ENCODE peak calls at places on chromosomes 1 and 21, in four cellular contexts. Y, R, T and L are unnamed samples.

GRCh38 chr1:38858833-38859560 is 575 bp downstream of the RRAGC start:
- DNase-seq in R (peak), Y (peak), T (no peak), L (peak)

GRCh38 chr1:47514229-47514628 is 76.4 kb downstream of the FOXD2 start:
- DNase-seq in Y (no peak), T (no peak), R (no peak), L (no peak)

GRCh38 chr1:90534669-90535379 is 182.3 kb downstream of the BARHL2 start:
- DNase-seq in T (no peak), R (no peak), Y (no peak), L (no peak)

GRCh38 chr1:29482064-29482463 is 245.7 kb downstream of the PTPRU start:
- DNase-seq in Y (no peak), R (no peak), T (no peak), L (no peak)

GRCh38 chr1:214476229-214476957 is 75.0 kb downstream of the PTPN14 start:
- DNase-seq in Y (no peak), T (no peak), R (no peak), L (peak)

GRCh38 chr1:180863158-180863775 is 49.4 kb upstream of the KIAA1614 start:
- DNase-seq in R (no peak), T (no peak), Y (no peak), L (peak)

GRCh38 chr1:202807926-202808757 is at the start of gene KDM5B:
- DNase-seq in Y (peak), T (peak), R (peak), L (peak)

GRCh38 chr1:53471000-53471399 is 11.8 kb downstream of the DMRTB1 start:
- DNase-seq in T (no peak), Y (no peak), R (no peak), L (no peak)

GRCh38 chr1:5341471-5341870 is 650.8 kb downstream of the NPHP4 start:
- DNase-seq in Y (no peak), R (no peak), T (no peak), L (no peak)

GRCh38 chr1:204812842-204813241 is 57.8 kb upstream of the NFASC start:
- DNase-seq in T (no peak), R (no peak), Y (no peak), L (no peak)

GRCh38 chr1:239947789-239948188 is 143.9 kb upstream of the FMN2 start:
- DNase-seq in R (no peak), Y (no peak), T (no peak), L (no peak)

GRCh38 chr1:64864018-64864945 is 102.1 kb downstream of the JAK1 start:
- DNase-seq in Y (peak), T (peak), R (peak), L (no peak)

GRCh38 chr1:170247751-170248521 is 102.2 kb downstream of the NTMT2 start:
- DNase-seq in T (no peak), R (no peak), Y (no peak), L (peak)

GRCh38 chr1:156945881-156946661 is 25.6 kb downstream of the LRRC71 start:
- DNase-seq in T (no peak), R (no peak), Y (no peak), L (peak)

GRCh38 chr1:156948708-156949107 is 28.3 kb downstream of the LRRC71 start:
- DNase-seq in T (no peak), R (no peak), Y (no peak), L (no peak)

GRCh38 chr1:156947127-156947526 is 26.7 kb downstream of the LRRC71 start:
- DNase-seq in T (no peak), R (no peak), Y (no peak), L (no peak)

GRCh38 chr1:156949127-156949526 is 28.7 kb downstream of the LRRC71 start:
- DNase-seq in R (no peak), T (no peak), Y (no peak), L (no peak)

GRCh38 chr1:156947818-156948525 is 27.5 kb downstream of the LRRC71 start:
- DNase-seq in T (no peak), Y (no peak), R (no peak), L (no peak)
- TF ChIP-seq CTCF in T (no peak), Y (no peak), R (no peak), L (no peak)

DNA sequence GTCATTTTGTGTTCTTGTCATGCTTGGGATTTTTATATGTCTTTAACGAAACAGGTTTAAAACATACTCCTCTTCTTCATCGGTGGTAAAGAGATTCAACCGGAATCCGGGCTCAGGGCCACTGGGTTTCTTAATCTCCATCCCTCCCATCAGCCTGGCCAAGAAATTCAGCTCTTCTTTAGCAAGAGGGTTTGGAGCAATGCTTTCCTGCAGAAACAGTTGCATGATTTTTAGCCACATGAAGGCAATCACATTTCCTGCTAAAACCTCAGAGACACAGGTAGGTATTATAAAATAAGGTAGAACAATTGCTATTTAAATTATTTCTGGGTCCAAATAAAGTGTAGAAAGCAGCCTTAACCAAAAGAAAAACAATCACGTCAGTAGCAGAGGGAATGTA is 22.7 kb upstream of the LSM10 start:
- DNase-seq in T (no peak), R (no peak), Y (no peak), L (no peak)
- H3K4me3 ChIP-seq in T (peak), R (no peak), Y (no peak), L (no peak)

GRCh38 chr1:26864610-26865480 is 1.9 kb downstream of the SFN start:
- DNase-seq in T (peak), Y (peak), R (peak), L (peak)
- TF ChIP-seq CTCF in T (no peak), Y (peak), R (no peak), L (peak)

DNA sequence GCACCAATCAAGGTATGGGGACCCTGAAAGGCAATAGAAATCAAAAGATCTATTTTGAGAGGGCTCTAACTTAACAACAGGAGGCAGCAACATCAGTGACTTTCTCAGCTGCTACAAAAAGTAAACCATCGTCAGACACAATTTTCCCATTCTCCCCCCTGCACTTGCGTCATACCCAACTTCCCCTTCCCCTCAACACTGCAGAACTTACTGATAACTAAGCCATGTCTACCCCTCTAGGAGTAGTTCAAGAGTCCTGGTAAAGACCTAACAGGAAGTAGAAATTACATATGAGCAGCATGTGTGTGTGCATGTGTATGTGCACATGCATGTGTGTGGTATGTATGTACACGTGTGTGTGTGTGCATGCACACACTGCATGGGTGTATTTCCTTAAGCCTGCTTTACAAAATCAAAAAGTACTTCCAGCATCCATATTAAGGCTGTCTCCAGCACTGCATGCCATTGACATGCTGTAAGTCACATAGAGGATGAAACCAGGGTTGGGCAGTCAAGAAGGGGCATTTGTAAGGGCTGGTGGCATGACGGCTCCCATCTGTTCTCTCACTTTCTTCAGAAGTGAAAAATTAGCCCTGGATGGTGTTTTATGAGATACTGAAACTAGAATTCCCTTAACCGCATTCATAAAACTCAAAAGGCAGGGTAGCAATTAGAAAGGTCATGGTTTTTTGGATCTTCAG is 460.1 kb upstream of the RUNX1 start:
- DNase-seq in Y (no peak), T (no peak), R (no peak), L (no peak)
- H3K4me3 ChIP-seq in Y (no peak), T (no peak), R (no peak), L (no peak)